ENCODE peak calls at places on chromosome 13, in five cellular contexts. E is lower leg skin, K is kidney epithelial cell, S is DND-41, T is MCF 10A. P is an unnamed sample.

GRCh38 chr13:66967825-66968597 is 262.1 kb downstream of the PCDH9 start:
- DNase-seq in S (no peak), K (no peak), T (no peak), E (no peak), P (no peak)

GRCh38 chr13:94988654-94989053 is 276.3 kb upstream of the SOX21 start:
- DNase-seq in K (no peak), T (peak), S (no peak), E (no peak), P (no peak)

GRCh38 chr13:72643339-72643989 is 84.0 kb downstream of the MZT1 start:
- DNase-seq in E (no peak), K (no peak), S (peak), T (peak), P (peak)

GRCh38 chr13:91302070-91302469 is 45.4 kb upstream of the MIR17HG start:
- DNase-seq in K (no peak), S (no peak), E (no peak), T (no peak), P (no peak)

GRCh38 chr13:111610879-111611278 is 290.4 kb downstream of the TEX29 start:
- DNase-seq in K (no peak), T (no peak), S (no peak), E (no peak), P (no peak)

GRCh38 chr13:75399879-75400217 is 82.1 kb downstream of the TBC1D4 start:
- DNase-seq in T (no peak), K (no peak), E (no peak), S (no peak), P (no peak)

GRCh38 chr13:110376120-110376519 is 69.0 kb downstream of the COL4A2 start:
- DNase-seq in K (no peak), E (no peak), T (no peak), S (no peak), P (no peak)

GRCh38 chr13:30895773-30896172 is 10.3 kb upstream of the MEDAG start:
- DNase-seq in K (peak), T (peak), S (no peak), E (peak), P (no peak)

GRCh38 chr13:23889598-23890224 is 511 bp upstream of the MIPEP start:
- DNase-seq in T (peak), S (no peak), E (no peak), K (no peak), P (no peak)

GRCh38 chr13:70162141-70162540 is 53.9 kb upstream of the KLHL1 start:
- DNase-seq in S (no peak), K (no peak), E (no peak), T (no peak), P (no peak)

GRCh38 chr13:94251801-94252200 is 227.7 kb downstream of the DCT start:
- DNase-seq in T (no peak), S (no peak), K (peak), E (no peak), P (no peak)

GRCh38 chr13:76798037-76798436 is 88.2 kb downstream of the KCTD12 start:
- DNase-seq in E (no peak), K (no peak), T (no peak), S (no peak), P (no peak)

GRCh38 chr13:98990701-98991100 is 12.8 kb upstream of the DOCK9 start:
- DNase-seq in E (no peak), T (no peak), S (no peak), K (no peak), P (no peak)

GRCh38 chr13:98386632-98387031 is 190.3 kb downstream of the STK24 start:
- DNase-seq in S (no peak), T (no peak), K (no peak), E (no peak), P (no peak)

GRCh38 chr13:37914781-37915391 is 45.3 kb upstream of the TRPC4 start:
- DNase-seq in T (peak), E (no peak), S (no peak), K (no peak), P (no peak)

GRCh38 chr13:40667622-40667978 is 1.2 kb upstream of the FOXO1 start:
- DNase-seq in E (peak), K (no peak), T (no peak), S (no peak), P (peak)

GRCh38 chr13:41064493-41064892 is 3.2 kb downstream of the WBP4 start:
- DNase-seq in T (peak), S (no peak), K (no peak), E (no peak), P (no peak)

GRCh38 chr13:26272621-26273020 is 18.7 kb downstream of the CDK8 start:
- DNase-seq in E (no peak), K (no peak), T (no peak), S (no peak), P (no peak)

GRCh38 chr13:67803118-67803517 is 573.0 kb upstream of the PCDH9 start:
- DNase-seq in T (no peak), E (no peak), K (no peak), S (no peak), P (no peak)

DNA sequence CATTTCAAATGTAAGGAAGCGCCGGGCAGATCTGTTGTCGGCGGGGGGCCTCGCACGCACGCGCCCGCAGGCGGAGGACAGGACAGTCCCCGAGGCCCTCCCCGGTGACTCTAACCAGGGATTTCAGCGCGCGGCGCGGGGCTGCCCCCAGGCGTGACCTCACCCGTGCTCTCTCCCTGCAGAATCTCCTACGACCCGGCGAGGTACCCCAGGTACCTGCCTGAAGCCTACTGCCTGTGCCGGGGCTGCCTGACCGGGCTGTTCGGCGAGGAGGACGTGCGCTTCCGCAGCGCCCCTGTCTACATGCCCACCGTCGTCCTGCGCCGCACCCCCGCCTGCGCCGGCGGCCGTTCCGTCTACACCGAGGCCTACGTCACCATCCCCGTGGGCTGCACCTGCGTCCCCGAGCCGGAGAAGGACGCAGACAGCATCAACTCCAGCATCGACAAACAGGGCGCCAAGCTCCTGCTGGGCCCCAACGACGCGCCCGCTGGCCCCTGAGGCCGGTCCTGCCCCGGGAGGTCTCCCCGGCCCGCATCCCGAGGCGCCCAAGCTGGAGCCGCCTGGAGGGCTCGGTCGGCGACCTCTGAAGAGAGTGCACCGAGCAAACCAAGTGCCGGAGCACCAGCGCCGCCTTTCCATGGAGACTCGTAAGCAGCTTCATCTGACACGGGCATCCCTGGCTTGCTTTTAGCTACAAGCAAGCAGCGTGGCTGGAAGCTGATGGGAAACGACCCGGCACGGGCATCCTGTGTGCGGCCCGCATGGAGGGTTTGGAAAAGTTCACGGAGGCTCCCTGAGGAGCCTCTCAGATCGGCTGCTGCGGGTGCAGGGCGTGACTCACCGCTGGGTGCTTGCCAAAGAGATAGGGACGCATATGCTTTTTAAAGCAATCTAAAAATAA is 18.2 kb downstream of the IL17D start:
- DNase-seq in E (no peak), S (no peak), K (peak), T (peak), P (peak)
- TF ChIP-seq CTCF in E (no peak), S (no peak), K (no peak), T (no peak), P (no peak)

GRCh38 chr13:57633950-57634828 is 2.6 kb downstream of the PCDH17 start:
- DNase-seq in T (no peak), K (no peak), E (no peak), S (no peak), P (peak)

GRCh38 chr13:57631607-57632275 is at the start of gene PCDH17:
- DNase-seq in K (no peak), T (no peak), E (no peak), S (no peak), P (peak)

GRCh38 chr13:57634829-57635165 is 3.3 kb downstream of the PCDH17 start:
- DNase-seq in T (no peak), K (no peak), E (no peak), S (no peak), P (peak)

GRCh38 chr13:57632276-57633140 is 964 bp downstream of the PCDH17 start:
- DNase-seq in S (no peak), E (no peak), K (no peak), T (no peak), P (peak)

DNA sequence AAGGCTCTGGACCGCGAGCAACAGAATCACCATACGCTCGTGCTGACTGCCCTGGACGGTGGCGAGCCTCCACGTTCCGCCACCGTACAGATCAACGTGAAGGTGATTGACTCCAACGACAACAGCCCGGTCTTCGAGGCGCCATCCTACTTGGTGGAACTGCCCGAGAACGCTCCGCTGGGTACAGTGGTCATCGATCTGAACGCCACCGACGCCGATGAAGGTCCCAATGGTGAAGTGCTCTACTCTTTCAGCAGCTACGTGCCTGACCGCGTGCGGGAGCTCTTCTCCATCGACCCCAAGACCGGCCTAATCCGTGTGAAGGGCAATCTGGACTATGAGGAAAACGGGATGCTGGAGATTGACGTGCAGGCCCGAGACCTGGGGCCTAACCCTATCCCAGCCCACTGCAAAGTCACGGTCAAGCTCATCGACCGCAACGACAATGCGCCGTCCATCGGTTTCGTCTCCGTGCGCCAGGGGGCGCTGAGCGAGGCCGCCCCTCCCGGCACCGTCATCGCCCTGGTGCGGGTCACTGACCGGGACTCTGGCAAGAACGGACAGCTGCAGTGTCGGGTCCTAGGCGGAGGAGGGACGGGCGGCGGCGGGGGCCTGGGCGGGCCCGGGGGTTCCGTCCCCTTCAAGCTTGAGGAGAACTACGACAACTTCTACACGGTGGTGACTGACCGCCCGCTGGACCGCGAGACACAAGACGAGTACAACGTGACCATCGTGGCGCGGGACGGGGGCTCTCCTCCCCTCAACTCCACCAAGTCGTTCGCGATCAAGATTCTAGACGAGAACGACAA is 1.8 kb downstream of the PCDH17 start:
- DNase-seq in T (no peak), E (no peak), K (no peak), S (no peak), P (peak)
- TF ChIP-seq CTCF in T (no peak), E (no peak), K (peak), S (no peak), P (no peak)

GRCh38 chr13:35796627-35797026 is 320.1 kb upstream of the MAB21L1 start:
- DNase-seq in S (no peak), T (no peak), K (no peak), E (no peak), P (no peak)

GRCh38 chr13:35797244-35797643 is 320.8 kb upstream of the MAB21L1 start:
- DNase-seq in T (no peak), S (no peak), K (no peak), E (no peak), P (no peak)

GRCh38 chr13:35793823-35794222 is 317.3 kb upstream of the MAB21L1 start:
- DNase-seq in S (no peak), K (no peak), E (peak), T (no peak), P (no peak)

GRCh38 chr13:35797946-35798345 is 321.5 kb upstream of the MAB21L1 start:
- DNase-seq in K (no peak), T (no peak), S (no peak), E (no peak), P (no peak)

GRCh38 chr13:35794734-35795389 is 318.4 kb upstream of the MAB21L1 start:
- DNase-seq in T (no peak), S (no peak), K (no peak), E (no peak), P (no peak)
- TF ChIP-seq CTCF in T (no peak), S (no peak), K (no peak), E (no peak), P (no peak)

GRCh38 chr13:44818428-44818827 is 170.8 kb downstream of the NUFIP1 start:
- DNase-seq in T (peak), E (no peak), S (no peak), K (no peak), P (no peak)
- TF ChIP-seq CTCF in T (no peak), E (no peak), S (no peak), K (peak), P (no peak)

DNA sequence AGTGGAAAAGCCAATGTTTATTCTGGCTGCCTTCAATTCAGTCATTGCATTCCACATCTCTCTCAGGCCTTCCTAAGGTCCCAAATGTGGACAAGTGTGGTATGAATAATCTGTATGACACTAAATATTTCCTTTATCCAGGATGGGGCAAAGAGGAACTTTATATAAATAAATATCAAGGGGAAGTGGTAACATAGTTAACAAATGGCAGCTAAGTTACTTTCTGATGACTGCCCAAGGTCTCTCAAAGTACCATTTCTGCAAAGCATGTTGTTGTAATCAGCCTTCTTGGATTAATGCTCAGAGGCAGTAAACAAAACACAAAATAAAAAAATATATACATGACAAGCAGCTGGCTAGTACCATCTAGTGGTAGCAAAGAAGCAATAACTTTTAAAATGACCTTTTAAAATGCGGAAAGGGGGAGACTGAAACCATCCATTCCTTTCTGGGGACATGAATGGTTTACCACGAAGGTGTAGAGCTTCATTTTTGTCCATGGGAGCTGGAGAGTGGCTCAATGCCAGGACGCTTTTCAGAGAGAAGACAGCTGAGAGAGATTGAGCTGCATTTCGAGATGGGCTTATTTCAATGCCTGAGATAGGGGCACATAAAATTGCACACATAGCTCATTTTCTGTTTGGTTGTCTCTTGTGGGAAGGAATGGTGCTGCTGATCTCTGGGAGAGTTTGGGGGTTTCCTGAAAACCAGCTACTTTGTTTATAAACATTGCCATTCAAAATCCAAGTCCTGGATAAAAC is 259.2 kb downstream of the RFC3 start:
- DNase-seq in K (no peak), T (peak), E (no peak), S (no peak), P (no peak)
- TF ChIP-seq CTCF in K (peak), T (peak), E (no peak), S (peak), P (no peak)

P was measured in activated CD8-positive, alpha-beta T cell treated with anti-CD3 and anti-CD28 coated beads for 36 hours.